ENCODE peak calls at places on chromosomes 1 and 21, in six cellular contexts. B, V, T, P, H and X are unnamed samples.

GRCh38 chr1:234748066-234748465 is 138.1 kb upstream of the IRF2BP2 start:
- DNase-seq in V (no peak), H (no peak), P (no peak), T (no peak), B (no peak), X (no peak)

GRCh38 chr1:180611016-180611930 is 20.5 kb upstream of the XPR1 start:
- DNase-seq in V (no peak), H (no peak), P (peak), T (peak), B (no peak), X (peak)

GRCh38 chr1:31633117-31633516 is 11.6 kb downstream of the PEF1 start:
- DNase-seq in P (peak), B (no peak), V (no peak), T (peak), H (peak), X (no peak)

GRCh38 chr1:109906160-109906838 is 4.3 kb upstream of the CSF1 start:
- DNase-seq in B (no peak), V (no peak), T (no peak), H (no peak), P (peak), X (no peak)

GRCh38 chr1:217418241-217418840 is 212.5 kb downstream of the GPATCH2 start:
- DNase-seq in H (no peak), V (peak), T (no peak), P (no peak), B (no peak), X (no peak)

GRCh38 chr1:199546323-199546722 is 481.2 kb upstream of the NR5A2 start:
- DNase-seq in P (no peak), B (peak), V (no peak), H (no peak), T (peak), X (peak)

GRCh38 chr1:246329900-246330299 is 177.2 kb downstream of the SMYD3 start:
- DNase-seq in V (no peak), H (no peak), B (no peak), P (no peak), T (no peak), X (no peak)

GRCh38 chr1:109912873-109913272 is 2.2 kb downstream of the CSF1 start:
- DNase-seq in P (no peak), H (no peak), V (no peak), T (peak), B (peak), X (no peak)

GRCh38 chr1:147171399-147172167 is 687 bp downstream of the PRKAB2 start:
- DNase-seq in H (no peak), T (peak), V (no peak), P (peak), B (peak), X (peak)

GRCh38 chr1:160365325-160365724 is 1.5 kb upstream of the NHLH1 start:
- DNase-seq in P (no peak), T (no peak), B (no peak), H (no peak), V (no peak), X (no peak)

GRCh38 chr1:170415734-170416372 is 116.1 kb upstream of the GORAB start:
- DNase-seq in H (no peak), B (peak), V (no peak), T (no peak), P (no peak), X (no peak)

GRCh38 chr21:16419188-16419874 is 689.5 kb downstream of the USP25 start:
- DNase-seq in T (peak), B (peak), H (peak), V (no peak), P (no peak), X (peak)

GRCh38 chr1:35931424-35932157 is 686 bp downstream of the AGO3 start:
- DNase-seq in P (peak), H (peak), B (no peak), T (peak), V (no peak), X (peak)

GRCh38 chr1:43367026-43367903 is 546 bp downstream of the ELOVL1 start:
- DNase-seq in B (no peak), T (peak), P (no peak), H (peak), V (peak), X (peak)

GRCh38 chr1:222589462-222590302 is at the start of gene TAF1A:
- DNase-seq in V (peak), P (peak), T (peak), B (peak), H (peak), X (peak)

GRCh38 chr1:49323925-49324540 is 547.3 kb upstream of the BEND5 start:
- DNase-seq in V (no peak), P (no peak), T (no peak), B (no peak), H (no peak), X (no peak)

GRCh38 chr1:117895482-117896114 is 33.8 kb downstream of the GDAP2 start:
- DNase-seq in T (peak), P (peak), V (no peak), H (peak), B (peak), X (peak)

GRCh38 chr1:56028244-56028643 is 551.1 kb downstream of the PLPP3 start:
- DNase-seq in B (no peak), H (no peak), V (no peak), P (no peak), T (no peak), X (no peak)

GRCh38 chr1:170114916-170115315 is 30.8 kb upstream of the NTMT2 start:
- DNase-seq in P (peak), V (no peak), B (peak), H (no peak), T (peak), X (peak)

GRCh38 chr1:221793439-221794078 is 51.7 kb upstream of the DUSP10 start:
- DNase-seq in P (no peak), V (no peak), B (no peak), T (no peak), H (no peak), X (no peak)

DNA sequence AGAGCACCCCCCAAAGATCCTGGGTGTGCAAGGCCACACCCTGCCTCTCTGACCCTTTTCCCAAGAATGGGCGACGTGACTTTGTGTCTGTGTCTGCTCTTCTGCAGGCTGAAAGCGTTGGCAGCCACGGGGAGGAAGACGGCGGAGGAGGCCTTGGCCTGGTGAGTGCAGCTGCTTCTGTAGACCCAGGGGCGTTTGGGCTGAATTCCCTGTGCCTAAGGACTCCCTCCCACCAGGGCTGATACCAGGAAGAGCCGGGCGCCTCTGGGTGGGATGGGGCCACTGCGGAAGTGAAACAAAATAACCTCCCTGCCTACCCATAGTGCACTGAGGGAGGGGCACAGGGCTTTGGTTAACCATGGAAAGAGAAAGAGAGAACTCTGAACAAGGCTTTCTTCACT is 2.5 kb downstream of the UBASH3A start:
- DNase-seq in T (no peak), B (no peak), V (no peak), P (no peak), H (no peak), X (no peak)
- H3K4me3 ChIP-seq in T (no peak), B (no peak), V (no peak), P (no peak), H (peak), X (no peak)

GRCh38 chr21:36323032-36323431 is 3.0 kb downstream of the MORC3 start:
- DNase-seq in H (no peak), T (peak), B (no peak), V (no peak), P (peak), X (peak)

GRCh38 chr21:36320421-36321324 is 676 bp downstream of the MORC3 start:
- DNase-seq in T (peak), V (no peak), P (peak), H (peak), B (peak), X (peak)

GRCh38 chr21:36321325-36322082 is 1.5 kb downstream of the MORC3 start:
- DNase-seq in V (no peak), B (peak), T (peak), P (peak), H (no peak), X (peak)

GRCh38 chr21:36319767-36320420 is at the start of gene MORC3:
- DNase-seq in H (peak), P (peak), V (peak), B (peak), T (peak), X (peak)

GRCh38 chr21:36322083-36322424 is 2.1 kb downstream of the MORC3 start:
- DNase-seq in B (no peak), H (no peak), V (no peak), P (no peak), T (no peak), X (no peak)
- H3K4me3 ChIP-seq in B (peak), H (peak), V (no peak), P (peak), T (peak), X (peak)

GRCh38 chr1:201505505-201505893 is 1.4 kb downstream of the CSRP1 start:
- DNase-seq in H (peak), P (no peak), B (peak), V (no peak), T (peak), X (peak)

GRCh38 chr1:201504799-201505504 is 2.0 kb downstream of the CSRP1 start:
- DNase-seq in P (no peak), H (no peak), V (no peak), T (no peak), B (no peak), X (no peak)

GRCh38 chr1:201502511-201502857 is 4.4 kb downstream of the CSRP1 start:
- DNase-seq in H (no peak), V (no peak), P (no peak), T (peak), B (no peak), X (no peak)

GRCh38 chr1:201503397-201504176 is 3.3 kb downstream of the CSRP1 start:
- DNase-seq in T (peak), B (peak), V (no peak), H (no peak), P (no peak), X (peak)

DNA sequence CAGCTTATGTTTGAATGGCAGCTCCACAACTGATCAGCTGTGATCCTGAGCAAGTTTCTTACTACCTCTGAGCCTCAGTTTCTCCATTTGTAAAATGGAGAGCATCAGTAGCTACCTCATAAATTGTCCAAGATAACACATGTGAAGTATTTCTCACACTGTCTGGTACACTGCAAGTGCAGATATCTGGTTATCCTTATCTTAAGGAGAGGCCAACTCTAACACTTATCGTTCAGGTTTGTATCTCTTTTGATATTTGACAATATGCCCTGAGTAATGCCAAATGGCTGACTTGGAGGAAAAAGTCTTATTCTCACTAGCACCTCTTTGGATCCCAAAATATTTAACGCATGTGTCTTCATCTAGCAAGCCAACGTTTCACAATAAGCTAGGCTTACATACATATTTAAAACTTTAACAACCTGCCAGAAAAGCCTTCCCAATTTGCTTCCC is 2.7 kb downstream of the CSRP1 start:
- DNase-seq in B (peak), V (no peak), H (no peak), P (no peak), T (peak), X (no peak)
- H3K4me3 ChIP-seq in B (peak), V (peak), H (no peak), P (no peak), T (peak), X (no peak)

DNA sequence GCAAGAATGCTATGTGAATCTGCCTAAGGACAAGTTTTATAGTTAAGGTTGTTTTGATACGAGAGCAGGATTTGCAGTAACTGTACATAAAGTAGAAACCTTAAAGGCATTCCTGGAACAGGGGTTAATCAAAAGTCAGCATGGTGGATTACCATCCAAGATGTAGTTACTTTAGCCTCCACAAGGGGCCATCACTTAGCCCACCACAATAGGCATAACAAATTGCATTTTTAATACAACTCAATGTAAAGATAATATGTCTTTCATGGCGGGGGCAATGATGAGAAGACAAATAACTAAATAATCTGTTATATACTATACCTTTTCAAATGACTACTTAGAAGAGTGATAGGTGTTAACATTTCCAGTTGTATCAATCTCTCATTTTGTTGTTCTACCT is 611.2 kb upstream of the ADGRL4 start:
- DNase-seq in V (no peak), P (no peak), B (no peak), T (peak), H (no peak), X (no peak)
- H3K4me3 ChIP-seq in V (no peak), P (no peak), B (no peak), T (no peak), H (no peak), X (no peak)

GRCh38 chr1:205229399-205229861 is 1.7 kb downstream of the TMCC2 start:
- DNase-seq in V (no peak), B (peak), T (peak), H (peak), P (peak), X (peak)
- H3K4me3 ChIP-seq in V (peak), B (peak), T (peak), H (no peak), P (no peak), X (peak)

DNA sequence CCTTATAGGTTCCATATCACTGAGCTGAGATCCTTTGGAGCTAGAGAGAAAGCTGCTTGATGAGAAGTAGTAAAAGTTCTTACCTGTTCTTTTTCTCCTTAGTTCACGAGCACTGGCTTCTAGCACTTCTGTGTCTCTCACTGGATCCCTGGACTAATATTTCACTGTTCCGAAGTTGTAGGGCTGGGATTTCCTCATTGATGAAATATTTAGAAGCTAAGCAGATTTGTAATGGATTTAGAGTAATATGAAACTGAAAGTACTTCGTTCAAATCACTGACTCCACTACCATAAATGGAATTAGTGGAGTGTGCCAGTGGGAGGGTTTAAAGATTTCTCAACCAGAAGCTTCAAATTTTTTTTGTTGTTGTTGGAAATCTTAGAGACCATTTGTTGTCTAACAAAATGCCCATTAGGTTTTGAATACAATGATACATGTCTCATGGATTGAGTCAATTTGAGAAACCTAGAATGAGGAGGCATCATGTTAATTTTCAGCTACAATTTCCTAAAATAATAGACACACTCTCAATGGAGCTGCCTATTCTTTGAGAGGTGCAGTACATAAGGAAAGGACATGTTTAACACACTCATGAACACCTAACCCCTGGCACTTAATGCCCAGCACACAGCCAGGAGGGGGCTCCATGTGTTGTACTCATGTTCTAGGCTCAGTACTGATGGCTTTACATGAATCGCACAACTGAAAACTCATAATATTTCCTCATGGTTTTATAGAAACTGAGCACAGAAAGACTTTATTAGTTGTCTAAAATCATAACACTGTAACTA is at the start of gene GBP1:
- DNase-seq in H (no peak), T (peak), V (no peak), B (peak), P (no peak), X (peak)
- H3K4me3 ChIP-seq in H (peak), T (peak), V (peak), B (peak), P (no peak), X (peak)